ENCODE peak calls at places on chromosomes 7 and 10, in nine cellular contexts. D, Q, H, K, I, T, L, G and X are unnamed samples.

GRCh38 chr10:12357525-12358151 is 8.3 kb downstream of the CAMK1D start:
- DNase-seq in D (no peak), Q (no peak), H (no peak), K (no peak), I (no peak), T (peak; percentile 20), L (no peak), G (no peak), X (no peak)

GRCh38 chr10:109889867-109890266 is 33.4 kb downstream of the XPNPEP1 start:
- DNase-seq in D (no peak), Q (peak; percentile 87), H (peak; percentile 80), K (no peak), I (no peak), T (peak; percentile 69), L (peak; percentile 91), G (no peak), X (no peak)

GRCh38 chr10:50740351-50740688 is 584 bp downstream of the ASAH2B start:
- DNase-seq in D (no peak), Q (peak; percentile 72), H (peak; percentile 69), K (peak; percentile 27), I (peak; percentile 43), T (peak; percentile 77), L (peak; percentile 82), G (peak; percentile 5), X (peak; percentile 2)

GRCh38 chr7:113404245-113404644 is 285.9 kb upstream of the SMIM30 start:
- DNase-seq in D (peak; percentile 29), Q (peak; percentile 0), H (no peak), K (no peak), I (no peak), T (no peak), L (no peak), G (no peak), X (no peak)

GRCh38 chr7:122415510-122415909 is 111.0 kb upstream of the FEZF1 start:
- DNase-seq in D (no peak), Q (no peak), H (no peak), K (no peak), I (no peak), T (no peak), L (no peak), G (no peak), X (no peak)

GRCh38 chr7:75624134-75624832 is 114.5 kb downstream of the HIP1 start:
- DNase-seq in D (no peak), Q (peak; percentile 58), H (peak; percentile 78), K (peak; percentile 34), I (no peak), T (peak; percentile 95), L (peak; percentile 72), G (peak; percentile 57), X (no peak)

GRCh38 chr7:369476-369980 is 79.6 kb downstream of the FOXL3 start:
- DNase-seq in D (no peak), Q (no peak), H (no peak), K (peak; percentile 37), I (no peak), T (no peak), L (no peak), G (no peak), X (no peak)

GRCh38 chr7:5396542-5396941 is 27.1 kb downstream of the TNRC18 start:
- DNase-seq in D (peak; percentile 54), Q (peak; percentile 38), H (no peak), K (peak; percentile 44), I (peak; percentile 47), T (peak; percentile 64), L (no peak), G (no peak), X (no peak)

GRCh38 chr7:73701357-73701995 is 18.0 kb downstream of the STX1A start:
- DNase-seq in D (peak; percentile 68), Q (peak; percentile 71), H (peak; percentile 61), K (peak; percentile 81), I (peak; percentile 32), T (peak; percentile 77), L (peak; percentile 33), G (no peak), X (no peak)

GRCh38 chr10:132069122-132069848 is 3.5 kb downstream of the JAKMIP3 start:
- DNase-seq in D (no peak), Q (no peak), H (no peak), K (no peak), I (no peak), T (no peak), L (no peak), G (no peak), X (no peak)

GRCh38 chr7:44750921-44751571 is 2.4 kb downstream of the ZMIZ2 start:
- DNase-seq in D (no peak), Q (no peak), H (no peak), K (no peak), I (peak; percentile 32), T (peak; percentile 24), L (peak; percentile 52), G (no peak), X (no peak)

GRCh38 chr10:12375076-12375504 is 25.7 kb downstream of the CAMK1D start:
- DNase-seq in D (no peak), Q (no peak), H (peak; percentile 33), K (no peak), I (no peak), T (peak; percentile 29), L (peak; percentile 38), G (no peak), X (no peak)

GRCh38 chr10:117537904-117538524 is 4.5 kb upstream of the EMX2 start:
- DNase-seq in D (no peak), Q (no peak), H (no peak), K (no peak), I (no peak), T (peak; percentile 39), L (no peak), G (no peak), X (no peak)

GRCh38 chr10:117535752-117536358 is 6.7 kb upstream of the EMX2 start:
- DNase-seq in D (no peak), Q (no peak), H (no peak), K (no peak), I (no peak), T (no peak), L (no peak), G (no peak), X (no peak)

GRCh38 chr10:117536359-117536861 is 6.1 kb upstream of the EMX2 start:
- DNase-seq in D (no peak), Q (no peak), H (no peak), K (no peak), I (no peak), T (peak; percentile 47), L (no peak), G (no peak), X (no peak)

GRCh38 chr10:117536862-117537435 is 5.6 kb upstream of the EMX2 start:
- DNase-seq in D (no peak), Q (no peak), H (no peak), K (no peak), I (no peak), T (no peak), L (no peak), G (no peak), X (no peak)

GRCh38 chr10:117537436-117537903 is 5.1 kb upstream of the EMX2 start:
- DNase-seq in D (no peak), Q (no peak), H (no peak), K (no peak), I (no peak), T (peak; percentile 42), L (no peak), G (no peak), X (no peak)
- H3K4me3 ChIP-seq in D (no peak overlapping the region), Q (peak overlapping the region; percentile 13), H (peak overlapping the region; percentile 22), K (no peak overlapping the region), I (no peak overlapping the region), T (peak overlapping the region; percentile 33), L (no peak overlapping the region), G (peak overlapping the region; percentile 25), X (no peak overlapping the region)

DNA sequence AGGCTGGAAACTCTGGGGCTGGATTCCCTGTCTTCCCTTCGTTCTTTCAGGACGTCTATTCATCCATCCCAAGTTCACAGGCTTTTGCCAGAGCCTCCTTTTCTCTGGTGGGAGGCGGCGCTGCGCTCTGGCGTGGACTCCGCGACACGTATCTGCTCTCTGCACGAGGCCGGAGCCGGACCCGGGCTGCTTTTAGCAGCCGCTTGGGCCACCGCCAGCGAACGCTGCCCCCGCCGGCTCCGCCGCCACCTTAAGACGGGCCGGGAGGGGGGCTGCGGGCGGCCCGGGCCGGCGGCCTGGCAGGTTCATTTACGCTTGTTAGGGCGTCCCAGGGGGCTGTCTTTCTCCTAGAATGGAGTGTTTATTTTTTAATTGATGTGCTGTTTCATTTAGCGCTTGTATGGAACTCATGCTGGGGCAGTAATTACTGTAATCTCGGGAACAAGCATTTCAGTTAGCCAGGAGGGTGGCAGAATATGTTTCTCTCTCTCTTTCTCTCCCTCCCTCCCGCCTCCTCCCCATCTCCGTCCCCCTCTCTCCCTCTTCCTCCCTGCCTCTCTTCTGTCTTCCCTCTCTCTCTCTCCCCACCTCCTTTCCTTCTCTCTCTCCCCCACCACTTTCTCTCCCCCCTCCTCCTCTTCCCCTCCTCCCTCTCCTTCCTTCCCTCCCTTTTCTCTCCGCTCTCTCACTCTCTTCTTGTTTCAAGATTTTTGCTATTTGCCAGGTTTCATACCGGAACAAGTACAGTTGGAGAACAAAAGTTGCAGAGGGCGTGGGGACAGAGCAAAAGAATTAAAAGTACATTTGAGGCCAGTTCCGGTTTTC is 1.3 kb upstream of the FZD8 start:
- DNase-seq in D (no peak), Q (peak; percentile 41), H (peak; percentile 84), K (peak; percentile 62), I (no peak), T (peak; percentile 59), L (peak; percentile 66), G (peak; percentile 74), X (no peak)
- TF ChIP-seq CTCF in D (no peak), Q (no peak), H (no peak), K (no peak), I (no peak), T (peak; percentile 6), L (no peak), G (no peak), X (no peak)

GRCh38 chr7:131186816-131187215 is 140.9 kb upstream of the MKLN1 start:
- DNase-seq in D (no peak), Q (no peak), H (no peak), K (no peak), I (no peak), T (peak; percentile 52), L (no peak), G (no peak), X (no peak)

GRCh38 chr7:131183076-131183471 is 144.6 kb upstream of the MKLN1 start:
- DNase-seq in D (no peak), Q (no peak), H (no peak), K (no peak), I (no peak), T (no peak), L (no peak), G (no peak), X (no peak)

GRCh38 chr7:131188367-131189339 is 139.0 kb upstream of the MKLN1 start:
- DNase-seq in D (peak; percentile 93), Q (peak; percentile 99), H (peak; percentile 99), K (peak; percentile 7), I (peak; percentile 97), T (peak; percentile 97), L (peak; percentile 98), G (no peak), X (no peak)

GRCh38 chr7:131182446-131183075 is 145.1 kb upstream of the MKLN1 start:
- DNase-seq in D (no peak), Q (no peak), H (no peak), K (no peak), I (no peak), T (no peak), L (peak; percentile 18), G (no peak), X (no peak)

GRCh38 chr7:131183611-131184119 is 144.0 kb upstream of the MKLN1 start:
- DNase-seq in D (no peak), Q (peak; percentile 31), H (peak; percentile 75), K (peak; percentile 8), I (no peak), T (no peak), L (peak; percentile 15), G (no peak), X (no peak)
- H3K4me3 ChIP-seq in D (no peak overlapping the region), Q (no peak overlapping the region), H (no peak overlapping the region), K (no peak overlapping the region), I (no peak overlapping the region), T (no peak overlapping the region), L (no peak overlapping the region), G (no peak overlapping the region), X (no peak overlapping the region)

GRCh38 chr7:35261476-35262285 is 7.8 kb upstream of the TBX20 start:
- DNase-seq in D (no peak), Q (no peak), H (no peak), K (no peak), I (no peak), T (no peak), L (no peak), G (no peak), X (no peak)
- TF ChIP-seq CTCF in D (no peak), Q (no peak), H (no peak), K (no peak), I (no peak), T (no peak), L (no peak), G (no peak), X (no peak)